ENCODE peak calls at places on chromosome 15, in ten cellular contexts. L is activated CD8-positive, alpha-beta T cell treated with anti-CD3 and anti-CD28 coated beads for 36 hours; S is lower lobe of right lung; O is B cell; G is HFFc6; T is PC-3; M is progenitor cell of endocrine pancreas; J is AG10803; B is fibroblast of pulmonary artery; U is pancreas. H is an unnamed sample.

GRCh38 chr15:79644091-79644490 is 212.0 kb downstream of the MINAR1 start:
- DNase-seq in T (peak), U (no peak), J (peak), S (no peak), O (no peak), L (peak), B (peak), G (peak), M (no peak), H (no peak)

GRCh38 chr15:76176059-76176458 is 116.3 kb downstream of the TMEM266 start:
- DNase-seq in B (no peak), O (no peak), J (no peak), U (no peak), T (no peak), G (no peak), S (no peak), M (no peak), L (no peak), H (no peak)

GRCh38 chr15:78929536-78930264 is 15.1 kb downstream of the CTSH start:
- DNase-seq in O (no peak), B (no peak), T (peak), J (no peak), M (no peak), U (no peak), G (no peak), S (no peak), L (no peak), H (no peak)

GRCh38 chr15:99412626-99413025 is 153.2 kb upstream of the MEF2A start:
- DNase-seq in M (no peak), U (no peak), O (no peak), J (no peak), G (no peak), S (no peak), L (no peak), T (no peak), B (no peak), H (no peak)

GRCh38 chr15:31297880-31298456 is 28.7 kb upstream of the KLF13 start:
- DNase-seq in U (no peak), M (no peak), S (no peak), G (no peak), L (no peak), T (peak), J (no peak), B (no peak), O (no peak), H (no peak)

GRCh38 chr15:92097473-92098178 is 244.1 kb downstream of the SLCO3A1 start:
- DNase-seq in G (peak), J (peak), O (no peak), T (peak), L (peak), U (peak), S (no peak), B (peak), M (peak), H (peak)

GRCh38 chr15:83206971-83207621 is 527 bp downstream of the HDGFL3 start:
- DNase-seq in B (peak), T (peak), S (peak), O (peak), L (peak), J (peak), G (no peak), U (peak), M (peak), H (peak)

GRCh38 chr15:49815506-49815905 is 194.7 kb downstream of the DTWD1 start:
- DNase-seq in G (no peak), L (no peak), T (no peak), B (peak), J (peak), M (no peak), U (no peak), O (no peak), S (no peak), H (no peak)

GRCh38 chr15:98872777-98873176 is 134.8 kb downstream of the PGPEP1L start:
- DNase-seq in J (peak), O (no peak), G (no peak), B (no peak), U (no peak), M (no peak), L (no peak), S (no peak), T (peak), H (no peak)

GRCh38 chr15:85763557-85764303 is 31.0 kb downstream of the KLHL25 start:
- DNase-seq in B (no peak), M (no peak), L (no peak), T (no peak), S (no peak), J (no peak), G (no peak), O (no peak), U (no peak), H (no peak)

GRCh38 chr15:72199721-72200212 is 2.2 kb upstream of the GRAMD2A start:
- DNase-seq in O (peak), S (peak), B (peak), U (peak), G (peak), L (peak), T (peak), M (peak), J (peak), H (peak)

GRCh38 chr15:37788330-37788729 is 146.1 kb upstream of the TMCO5A start:
- DNase-seq in B (no peak), L (no peak), S (no peak), M (no peak), U (no peak), J (no peak), G (no peak), T (no peak), O (no peak), H (no peak)

GRCh38 chr15:68631621-68632051 is 52.8 kb downstream of the CORO2B start:
- DNase-seq in B (no peak), S (no peak), T (no peak), J (no peak), M (no peak), G (no peak), L (no peak), U (no peak), O (peak), H (no peak)

GRCh38 chr15:41501191-41501917 is 7.7 kb downstream of the ITPKA start:
- DNase-seq in U (no peak), O (peak), J (no peak), T (no peak), G (no peak), B (no peak), L (peak), S (no peak), M (no peak), H (peak)

DNA sequence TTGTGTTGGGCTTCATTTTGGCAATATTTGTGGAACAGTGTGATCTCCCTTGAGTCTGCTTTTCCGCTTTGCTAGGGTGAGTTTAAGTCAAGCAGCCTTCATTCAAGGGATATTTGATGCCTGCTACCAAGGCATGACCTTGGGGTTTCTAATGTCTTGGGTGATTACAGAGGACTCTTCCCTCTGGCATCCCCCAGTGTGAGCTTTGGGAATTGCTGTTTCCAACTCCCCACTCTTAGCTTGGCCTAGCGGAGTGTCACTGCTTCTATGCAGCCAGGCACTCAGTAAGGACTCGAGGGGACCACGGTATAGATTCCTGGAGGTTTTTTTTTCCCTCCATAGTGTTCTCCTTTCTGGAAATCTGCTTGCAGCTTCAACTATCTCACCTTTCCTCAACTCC is 21.1 kb downstream of the GCNT3 start:
- DNase-seq in O (no peak), U (no peak), B (peak), S (no peak), T (peak), L (no peak), G (peak), J (no peak), M (no peak), H (peak)
- TF ChIP-seq CTCF in O (no peak), U (no peak), B (peak), S (no peak), T (peak), L (no peak), G (peak), J (peak), M (peak), H (peak)

GRCh38 chr15:58758141-58758540 is 8.6 kb upstream of the ADAM10 start:
- DNase-seq in O (no peak), S (no peak), B (peak), G (no peak), U (no peak), L (no peak), M (no peak), T (no peak), J (peak), H (no peak)
- TF ChIP-seq CTCF in O (no peak), S (peak), B (peak), G (peak), U (no peak), L (no peak), M (no peak), T (peak), J (peak), H (no peak)

DNA sequence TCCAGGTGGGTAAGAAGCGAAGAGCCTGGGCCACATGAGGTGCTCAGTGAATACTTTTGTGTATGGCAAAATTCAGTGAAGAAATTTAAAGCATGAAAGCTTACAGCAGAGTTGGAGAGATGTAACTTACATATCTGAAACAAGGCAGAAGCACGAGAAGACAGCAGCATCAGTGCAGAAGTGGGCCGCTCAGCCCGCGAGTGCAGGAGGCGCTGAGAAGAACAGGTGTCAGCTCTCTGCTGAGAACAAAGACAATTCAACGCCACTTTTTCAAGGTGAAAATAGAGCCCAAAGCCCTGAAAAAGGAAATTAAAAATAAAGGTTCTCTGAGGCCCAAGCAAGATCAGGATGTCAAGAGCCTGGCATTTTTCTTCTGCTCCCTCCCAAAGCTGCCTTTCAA is 58.3 kb downstream of the RBPMS2 start:
- DNase-seq in T (no peak), L (no peak), O (no peak), S (no peak), M (no peak), G (no peak), U (no peak), B (no peak), J (no peak), H (no peak)
- TF ChIP-seq CTCF in T (no peak), L (no peak), O (no peak), S (no peak), M (no peak), G (no peak), U (no peak), B (no peak), J (no peak), H (no peak)

GRCh38 chr15:59532770-59533379 is 78.7 kb upstream of the GCNT3 start:
- DNase-seq in T (peak), G (peak), S (no peak), B (peak), L (peak), J (peak), M (peak), U (no peak), O (no peak), H (peak)

GRCh38 chr15:59531066-59531465 is 80.5 kb upstream of the GCNT3 start:
- DNase-seq in G (no peak), U (no peak), S (no peak), B (no peak), L (no peak), J (no peak), M (no peak), T (no peak), O (no peak), H (no peak)

GRCh38 chr15:59524331-59524731 is 86.3 kb downstream of the FAM81A start:
- DNase-seq in J (no peak), M (no peak), G (no peak), T (no peak), B (no peak), L (no peak), S (peak), U (no peak), O (no peak), H (no peak)

GRCh38 chr15:59528429-59528828 is 83.2 kb upstream of the GCNT3 start:
- DNase-seq in U (no peak), J (no peak), M (no peak), O (no peak), T (no peak), G (no peak), S (no peak), L (no peak), B (no peak), H (no peak)

GRCh38 chr15:59528965-59529402 is 82.6 kb upstream of the GCNT3 start:
- DNase-seq in M (peak), U (peak), T (peak), O (peak), L (peak), B (peak), G (peak), S (peak), J (peak), H (peak)
- TF ChIP-seq CTCF in M (peak), U (peak), T (peak), O (peak), L (peak), B (peak), G (peak), S (peak), J (peak), H (peak)

GRCh38 chr15:43954181-43954621 is 127.4 kb downstream of the WDR76 start:
- DNase-seq in M (no peak), T (no peak), B (no peak), S (no peak), J (no peak), G (no peak), L (peak), O (no peak), U (no peak), H (no peak)

GRCh38 chr15:43953402-43953801 is 126.6 kb downstream of the WDR76 start:
- DNase-seq in U (no peak), S (no peak), J (no peak), M (no peak), O (no peak), G (no peak), B (no peak), L (no peak), T (no peak), H (no peak)

GRCh38 chr15:43948691-43949325 is 122.0 kb downstream of the WDR76 start:
- DNase-seq in T (no peak), U (no peak), G (no peak), S (no peak), M (no peak), B (no peak), O (no peak), J (no peak), L (peak), H (no peak)

GRCh38 chr15:43955140-43955539 is 128.3 kb downstream of the WDR76 start:
- DNase-seq in G (no peak), O (no peak), U (no peak), T (no peak), B (no peak), S (no peak), L (no peak), J (no peak), M (no peak), H (no peak)

GRCh38 chr15:43950551-43950950 is 123.7 kb downstream of the WDR76 start:
- DNase-seq in G (no peak), S (no peak), M (no peak), T (no peak), L (no peak), U (no peak), O (no peak), J (no peak), B (no peak), H (no peak)
- TF ChIP-seq CTCF in G (no peak), S (no peak), M (no peak), T (no peak), L (no peak), U (no peak), O (no peak), J (no peak), B (no peak), H (no peak)

GRCh38 chr15:74422723-74423442 is 10.9 kb downstream of the SEMA7A start:
- DNase-seq in T (peak), S (peak), O (peak), M (no peak), L (no peak), G (peak), J (peak), U (no peak), B (peak), H (no peak)
- TF ChIP-seq CTCF in T (no peak), S (no peak), O (no peak), M (no peak), L (no peak), G (no peak), J (no peak), U (no peak), B (no peak), H (no peak)